ENCODE peak calls at places on chromosomes 12 and 14, in seven cellular contexts. I, B, C, X, J, H and D are unnamed samples.

GRCh38 chr12:81596558-81596957 is 162.6 kb downstream of the PPFIA2 start:
- DNase-seq in I (no peak), B (no peak), C (no peak), X (no peak), J (no peak), H (no peak), D (no peak)

GRCh38 chr12:75710361-75711069 is 199.1 kb upstream of the KRR1 start:
- DNase-seq in I (peak; percentile 43), B (no peak), C (no peak), X (no peak), J (no peak), H (no peak), D (no peak)

GRCh38 chr14:84273181-84273580 is 1256.8 kb upstream of the FLRT2 start:
- DNase-seq in I (no peak), B (no peak), C (no peak), X (no peak), J (no peak), H (no peak), D (no peak)

GRCh38 chr14:96741151-96741977 is 55.8 kb upstream of the VRK1 start:
- DNase-seq in I (peak; percentile 12), B (peak; percentile 56), C (peak; percentile 73), X (peak; percentile 20), J (peak; percentile 59), H (peak; percentile 15), D (peak; percentile 78)

GRCh38 chr12:123713398-123714301 is 1.5 kb downstream of the ATP6V0A2 start:
- DNase-seq in I (peak; percentile 17), B (no peak), C (peak; percentile 46), X (no peak), J (no peak), H (peak; percentile 10), D (no peak)

GRCh38 chr12:76375470-76375869 is 27.3 kb upstream of the BBS10 start:
- DNase-seq in I (peak; percentile 37), B (no peak), C (no peak), X (no peak), J (no peak), H (peak; percentile 32), D (no peak)

GRCh38 chr12:125186471-125187147 is 121.4 kb downstream of the AACS start:
- DNase-seq in I (no peak), B (no peak), C (no peak), X (no peak), J (no peak), H (no peak), D (no peak)

GRCh38 chr14:22502007-22502406 is 87.0 kb downstream of the DAD1 start:
- DNase-seq in I (no peak), B (no peak), C (no peak), X (no peak), J (no peak), H (no peak), D (no peak)

GRCh38 chr14:89947344-89947743 is 7.2 kb downstream of the EFCAB11 start:
- DNase-seq in I (no peak), B (no peak), C (no peak), X (no peak), J (no peak), H (no peak), D (no peak)

GRCh38 chr14:21109377-21110260 is 8.8 kb downstream of the TMEM253 start:
- DNase-seq in I (no peak), B (no peak), C (no peak), X (no peak), J (no peak), H (no peak), D (no peak)

GRCh38 chr14:66746316-66747006 is 238.5 kb downstream of the GPHN start:
- DNase-seq in I (peak; percentile 71), B (no peak), C (peak; percentile 14), X (no peak), J (no peak), H (peak; percentile 58), D (no peak)

GRCh38 chr14:22394616-22395015 is 194.4 kb downstream of the DAD1 start:
- DNase-seq in I (no peak), B (no peak), C (no peak), X (no peak), J (no peak), H (no peak), D (no peak)

GRCh38 chr14:71952381-71953363 is 20.4 kb downstream of the RGS6 start:
- DNase-seq in I (peak; percentile 8), B (no peak), C (no peak), X (no peak), J (no peak), H (no peak), D (no peak)

GRCh38 chr12:46647034-46647433 is 178.8 kb downstream of the SLC38A4 start:
- DNase-seq in I (no peak), B (no peak), C (no peak), X (no peak), J (no peak), H (no peak), D (no peak)

GRCh38 chr14:20692111-20692751 is 3.7 kb downstream of the ANG start:
- DNase-seq in I (no peak), B (no peak), C (no peak), X (no peak), J (no peak), H (no peak), D (no peak)

GRCh38 chr14:64715628-64716412 is 11.6 kb downstream of the PLEKHG3 start:
- DNase-seq in I (no peak), B (peak; percentile 35), C (no peak), X (peak; percentile 38), J (peak; percentile 38), H (no peak), D (no peak)

GRCh38 chr12:124923906-124924734 is 9.7 kb upstream of the UBC start:
- DNase-seq in I (peak; percentile 84), B (no peak), C (no peak), X (no peak), J (no peak), H (peak; percentile 82), D (no peak)

GRCh38 chr12:65972149-65972548 is 147.9 kb downstream of the HMGA2 start:
- DNase-seq in I (no peak), B (no peak), C (no peak), X (no peak), J (no peak), H (no peak), D (no peak)

GRCh38 chr12:108254030-108254429 is 85.1 kb downstream of the CMKLR1 start:
- DNase-seq in I (no peak), B (no peak), C (no peak), X (no peak), J (no peak), H (no peak), D (no peak)

GRCh38 chr12:116665666-116666304 is 72.1 kb downstream of the SPRING1 start:
- DNase-seq in I (no peak), B (no peak), C (no peak), X (no peak), J (peak; percentile 71), H (no peak), D (no peak)

GRCh38 chr12:59086124-59086523 is 165.8 kb upstream of the LRIG3 start:
- DNase-seq in I (no peak), B (no peak), C (no peak), X (no peak), J (no peak), H (no peak), D (no peak)

GRCh38 chr12:60021235-60021634 is 425.4 kb downstream of the SLC16A7 start:
- DNase-seq in I (no peak), B (no peak), C (no peak), X (no peak), J (no peak), H (no peak), D (no peak)

GRCh38 chr12:113073586-113073985 is 17.1 kb downstream of the DTX1 start:
- DNase-seq in I (no peak), B (no peak), C (no peak), X (no peak), J (no peak), H (no peak), D (no peak)
- TF ChIP-seq CTCF in I (no peak), B (no peak), C (no peak), X (no peak), J (no peak), H (no peak), D (no peak)

GRCh38 chr12:110371408-110372055 is 32.0 kb downstream of the ANAPC7 start:
- DNase-seq in I (no peak), B (peak; percentile 32), C (no peak), X (no peak), J (no peak), H (no peak), D (peak; percentile 88)
- H3K4me3 ChIP-seq in I (no peak overlapping the region), B (no peak overlapping the region), C (no peak overlapping the region), X (no peak overlapping the region), J (no peak overlapping the region), H (no peak overlapping the region), D (no peak overlapping the region)

GRCh38 chr12:57487597-57488396 is at the start of gene MARS1:
- DNase-seq in I (peak; percentile 95), B (peak; percentile 96), C (peak; percentile 97), X (peak; percentile 95), J (peak; percentile 95), H (peak; percentile 96), D (peak; percentile 97)

GRCh38 chr12:57489157-57489641 is 1.3 kb downstream of the MARS1 start:
- DNase-seq in I (peak; percentile 62), B (no peak), C (no peak), X (no peak), J (no peak), H (peak; percentile 55), D (no peak)

GRCh38 chr12:57488397-57489156 is 709 bp downstream of the MARS1 start:
- DNase-seq in I (peak; percentile 18), B (no peak), C (no peak), X (no peak), J (no peak), H (peak; percentile 35), D (no peak)

GRCh38 chr12:57490126-57490525 is 2.3 kb downstream of the MARS1 start:
- DNase-seq in I (no peak), B (no peak), C (no peak), X (no peak), J (no peak), H (no peak), D (no peak)

DNA sequence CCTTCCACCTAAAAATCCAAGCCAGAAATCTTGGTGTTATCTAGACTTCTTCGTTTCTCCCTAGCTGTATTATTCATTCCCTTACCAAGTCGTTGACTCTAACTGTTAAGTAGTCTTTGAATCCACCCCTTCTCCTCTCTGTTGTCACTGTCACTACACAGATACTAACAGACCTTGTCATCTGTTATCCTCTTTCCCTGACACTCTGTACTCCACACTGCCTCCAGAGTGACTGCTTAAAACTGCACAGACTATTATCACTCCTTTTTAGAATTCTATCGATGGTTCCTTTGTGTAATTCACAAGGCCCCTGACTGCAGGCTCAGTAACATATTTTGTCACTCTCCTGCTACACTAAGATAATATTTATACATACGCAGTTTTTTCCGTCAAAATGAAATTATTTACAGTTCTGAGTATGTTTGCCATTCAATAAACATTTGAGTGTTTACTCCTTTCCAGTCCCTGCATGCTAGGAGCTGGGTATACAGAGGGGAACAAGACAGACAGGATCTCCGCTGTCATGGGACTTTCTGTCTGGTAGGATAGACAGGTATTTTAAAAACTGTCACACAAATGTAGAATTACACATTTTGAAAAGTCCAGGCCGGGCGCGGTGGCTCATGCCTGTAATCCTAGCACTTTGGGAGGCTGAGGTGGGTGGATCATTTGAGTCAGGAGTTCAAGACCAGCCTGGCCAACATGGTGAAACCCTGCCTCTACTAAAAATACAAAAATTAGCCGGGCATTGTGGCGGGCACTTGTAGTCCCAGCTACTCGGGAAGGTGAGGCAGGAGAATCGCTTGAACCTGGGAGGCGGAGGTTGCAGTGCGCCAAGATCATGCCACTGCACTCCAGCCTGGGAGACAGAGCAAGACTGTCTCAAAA is 3.8 kb downstream of the MARS1 start:
- DNase-seq in I (no peak), B (no peak), C (no peak), X (no peak), J (no peak), H (no peak), D (no peak)
- TF ChIP-seq CTCF in I (peak; percentile 23), B (no peak), C (peak; percentile 8), X (no peak), J (no peak), H (peak; percentile 14), D (no peak)

GRCh38 chr12:26777236-26777635 is 55.8 kb downstream of the ITPR2 start:
- DNase-seq in I (no peak), B (no peak), C (no peak), X (no peak), J (no peak), H (no peak), D (no peak)
- H3K4me3 ChIP-seq in I (no peak overlapping the region), B (no peak overlapping the region), C (no peak overlapping the region), X (no peak overlapping the region), J (no peak overlapping the region), H (no peak overlapping the region), D (no peak overlapping the region)